ENCODE peak calls at places on chromosomes 5 and 9, in four cellular contexts. A is NB4, B is heart left ventricle, P is colonic mucosa. U is an unnamed sample.

GRCh38 chr5:82183828-82184227 is 94.3 kb downstream of the RPS23 start:
- DNase-seq in A (peak; percentile 62), B (no peak), P (no peak), U (peak; percentile 61)

GRCh38 chr9:127912882-127913281 is 4.0 kb downstream of the ST6GALNAC4 start:
- DNase-seq in A (no peak), B (no peak), P (peak; percentile 88), U (no peak)

GRCh38 chr5:96651948-96652753 is 10.0 kb upstream of the CAST start:
- DNase-seq in A (peak; percentile 13), B (no peak), P (no peak), U (no peak)

GRCh38 chr5:2239237-2239910 is 356.6 kb upstream of the IRX4 start:
- DNase-seq in A (no peak), B (no peak), P (no peak), U (peak; percentile 21)

GRCh38 chr9:34637356-34638137 is at the start of gene SIGMAR1:
- DNase-seq in A (peak; percentile 100), B (peak; percentile 96), P (peak; percentile 97), U (peak; percentile 92)

GRCh38 chr9:101226161-101226560 is 158.6 kb downstream of the BAAT start:
- DNase-seq in A (no peak), B (no peak), P (no peak), U (no peak)

GRCh38 chr5:121982500-121983261 is 20.9 kb downstream of the SRFBP1 start:
- DNase-seq in A (no peak), B (no peak), P (no peak), U (no peak)

GRCh38 chr5:135095052-135095715 is 61.2 kb upstream of the PITX1 start:
- DNase-seq in A (no peak), B (no peak), P (no peak), U (no peak)

GRCh38 chr9:2132484-2133082 is 117.4 kb downstream of the SMARCA2 start:
- DNase-seq in A (peak; percentile 57), B (no peak), P (no peak), U (no peak)

GRCh38 chr9:83281306-83282255 is 218.6 kb upstream of the RASEF start:
- DNase-seq in A (peak; percentile 40), B (peak; percentile 72), P (no peak), U (no peak)

GRCh38 chr5:41794478-41794877 is 75.7 kb downstream of the OXCT1 start:
- DNase-seq in A (no peak), B (no peak), P (no peak), U (no peak)

GRCh38 chr9:127562841-127563523 is 49.1 kb upstream of the STXBP1 start:
- DNase-seq in A (no peak), B (peak; percentile 53), P (no peak), U (no peak)

GRCh38 chr5:139862803-139863202 is 67.2 kb downstream of the PSD2 start:
- DNase-seq in A (no peak), B (no peak), P (no peak), U (no peak)

GRCh38 chr5:5418006-5418405 is 4.5 kb upstream of the ICE1 start:
- DNase-seq in A (no peak), B (no peak), P (no peak), U (no peak)

GRCh38 chr5:100464418-100464817 is 70.8 kb upstream of the FAM174A start:
- DNase-seq in A (no peak), B (no peak), P (no peak), U (no peak)

GRCh38 chr5:173885481-173886010 is 2.6 kb upstream of the CPEB4 start:
- DNase-seq in A (peak; percentile 45), B (no peak), P (peak; percentile 80), U (no peak)

GRCh38 chr5:10797246-10797645 is 36.2 kb upstream of the DAP start:
- DNase-seq in A (peak; percentile 79), B (no peak), P (no peak), U (no peak)

GRCh38 chr5:98121036-98121936 is 652.2 kb upstream of the RGMB start:
- DNase-seq in A (no peak), B (no peak), P (no peak), U (no peak)

GRCh38 chr5:64854855-64855254 is 86.1 kb downstream of the CWC27 start:
- DNase-seq in A (no peak), B (no peak), P (no peak), U (no peak)

GRCh38 chr9:98943682-98944129 is at the start of gene COL15A1:
- DNase-seq in A (no peak), B (no peak), P (no peak), U (no peak)

GRCh38 chr5:1009359-1010180 is 968 bp downstream of the NKD2 start:
- DNase-seq in A (no peak), B (peak; percentile 26), P (no peak), U (peak; percentile 57)

GRCh38 chr5:148454576-148454975 is 70.8 kb downstream of the FBXO38 start:
- DNase-seq in A (no peak), B (peak; percentile 41), P (no peak), U (no peak)

GRCh38 chr9:6973762-6974161 is 216.0 kb downstream of the KDM4C start:
- DNase-seq in A (peak; percentile 81), B (no peak), P (no peak), U (no peak)

GRCh38 chr5:91382530-91383026 is 539 bp downstream of the ARRDC3 start:
- DNase-seq in A (peak; percentile 67), B (no peak), P (peak; percentile 49), U (no peak)

GRCh38 chr5:72166070-72166979 is 59.0 kb downstream of the MAP1B start:
- DNase-seq in A (no peak), B (peak; percentile 54), P (no peak), U (no peak)

GRCh38 chr5:11888221-11888620 is 16.0 kb downstream of the CTNND2 start:
- DNase-seq in A (no peak), B (no peak), P (no peak), U (no peak)

U was measured in right atrium auricular region.